ENCODE peak calls at places on chromosomes 2 and 18, in nine cellular contexts. One of them, this sample, is unnamed.

GRCh38 chr2:209977386-209978239 is 24.8 kb upstream of the RPE start:
- DNase-seq in adrenal gland: no peak
- DNase-seq in Peyer's patch: no peak
- DNase-seq in GM12891: peak; percentile 11
- DNase-seq in lower leg skin: no peak
- DNase-seq in ovary: no peak
- DNase-seq in HCT116: peak; percentile 28
- DNase-seq in IMR-90: peak; percentile 44
- DNase-seq in breast epithelium: no peak
- DNase-seq in this sample: peak; percentile 41

GRCh38 chr2:205680067-205680466 is 2.2 kb upstream of the NRP2 start:
- DNase-seq in lower leg skin: no peak
- DNase-seq in Peyer's patch: peak; percentile 36
- DNase-seq in IMR-90: peak; percentile 92
- DNase-seq in HCT116: peak; percentile 89
- DNase-seq in GM12891: no peak
- DNase-seq in ovary: no peak
- DNase-seq in adrenal gland: peak; percentile 74
- DNase-seq in breast epithelium: no peak
- DNase-seq in this sample: peak; percentile 50

GRCh38 chr2:196331816-196332215 is 160.4 kb upstream of the STK17B start:
- DNase-seq in ovary: no peak
- DNase-seq in IMR-90: peak; percentile 75
- DNase-seq in breast epithelium: no peak
- DNase-seq in HCT116: no peak
- DNase-seq in GM12891: no peak
- DNase-seq in adrenal gland: no peak
- DNase-seq in lower leg skin: no peak
- DNase-seq in Peyer's patch: no peak
- DNase-seq in this sample: no peak

GRCh38 chr2:100766806-100767205 is 53.1 kb upstream of the NPAS2 start:
- DNase-seq in IMR-90: no peak
- DNase-seq in breast epithelium: no peak
- DNase-seq in GM12891: no peak
- DNase-seq in lower leg skin: no peak
- DNase-seq in Peyer's patch: no peak
- DNase-seq in ovary: no peak
- DNase-seq in adrenal gland: no peak
- DNase-seq in HCT116: no peak
- DNase-seq in this sample: no peak

GRCh38 chr18:45678850-45679249 is 45.1 kb upstream of the SLC14A1 start:
- DNase-seq in GM12891: no peak
- DNase-seq in Peyer's patch: no peak
- DNase-seq in lower leg skin: no peak
- DNase-seq in adrenal gland: no peak
- DNase-seq in HCT116: no peak
- DNase-seq in breast epithelium: no peak
- DNase-seq in ovary: no peak
- DNase-seq in IMR-90: no peak
- DNase-seq in this sample: no peak

GRCh38 chr18:44777429-44778192 is 96.9 kb downstream of the SETBP1 start:
- DNase-seq in Peyer's patch: no peak
- DNase-seq in breast epithelium: no peak
- DNase-seq in adrenal gland: peak; percentile 11
- DNase-seq in ovary: peak; percentile 20
- DNase-seq in IMR-90: no peak
- DNase-seq in lower leg skin: no peak
- DNase-seq in GM12891: no peak
- DNase-seq in HCT116: no peak
- DNase-seq in this sample: no peak

GRCh38 chr18:45449761-45450227 is 165.5 kb upstream of the SLC14A2 start:
- DNase-seq in GM12891: no peak
- DNase-seq in IMR-90: no peak
- DNase-seq in Peyer's patch: peak; percentile 26
- DNase-seq in HCT116: no peak
- DNase-seq in lower leg skin: peak; percentile 35
- DNase-seq in adrenal gland: peak; percentile 82
- DNase-seq in ovary: peak; percentile 25
- DNase-seq in breast epithelium: peak; percentile 24
- DNase-seq in this sample: peak; percentile 57

GRCh38 chr2:88201811-88202169 is 31.6 kb downstream of the THNSL2 start:
- DNase-seq in HCT116: no peak
- DNase-seq in adrenal gland: no peak
- DNase-seq in breast epithelium: no peak
- DNase-seq in IMR-90: no peak
- DNase-seq in GM12891: no peak
- DNase-seq in ovary: no peak
- DNase-seq in lower leg skin: no peak
- DNase-seq in Peyer's patch: no peak
- DNase-seq in this sample: no peak

GRCh38 chr2:189803431-189803830 is 19.2 kb downstream of the PMS1 start:
- DNase-seq in GM12891: no peak
- DNase-seq in HCT116: no peak
- DNase-seq in Peyer's patch: no peak
- DNase-seq in IMR-90: no peak
- DNase-seq in adrenal gland: no peak
- DNase-seq in lower leg skin: no peak
- DNase-seq in ovary: no peak
- DNase-seq in breast epithelium: no peak
- DNase-seq in this sample: no peak

GRCh38 chr2:138502253-138503086 is 900 bp downstream of the SPOPL start:
- DNase-seq in HCT116: no peak
- DNase-seq in GM12891: no peak
- DNase-seq in adrenal gland: peak; percentile 8
- DNase-seq in ovary: no peak
- DNase-seq in breast epithelium: peak; percentile 43
- DNase-seq in Peyer's patch: no peak
- DNase-seq in lower leg skin: no peak
- DNase-seq in IMR-90: no peak
- DNase-seq in this sample: peak; percentile 51

GRCh38 chr2:102473020-102473419 is at the start of gene SLC9A4:
- DNase-seq in adrenal gland: peak; percentile 65
- DNase-seq in ovary: no peak
- DNase-seq in lower leg skin: peak; percentile 35
- DNase-seq in HCT116: peak; percentile 48
- DNase-seq in GM12891: peak; percentile 20
- DNase-seq in breast epithelium: peak; percentile 35
- DNase-seq in Peyer's patch: peak; percentile 28
- DNase-seq in IMR-90: peak; percentile 36
- DNase-seq in this sample: peak; percentile 22

GRCh38 chr2:136112949-136113766 is 4.8 kb downstream of the CXCR4 start:
- DNase-seq in HCT116: no peak
- DNase-seq in Peyer's patch: no peak
- DNase-seq in ovary: no peak
- DNase-seq in GM12891: no peak
- DNase-seq in IMR-90: no peak
- DNase-seq in breast epithelium: no peak
- DNase-seq in lower leg skin: no peak
- DNase-seq in adrenal gland: peak; percentile 66
- DNase-seq in this sample: no peak

GRCh38 chr2:113873867-113874266 is 16.0 kb upstream of the ACTR3 start:
- DNase-seq in lower leg skin: no peak
- DNase-seq in IMR-90: no peak
- DNase-seq in HCT116: no peak
- DNase-seq in ovary: no peak
- DNase-seq in Peyer's patch: no peak
- DNase-seq in breast epithelium: no peak
- DNase-seq in adrenal gland: peak; percentile 31
- DNase-seq in GM12891: no peak
- DNase-seq in this sample: no peak

GRCh38 chr2:207288628-207289027 is 122.9 kb upstream of the KLF7 start:
- DNase-seq in IMR-90: no peak
- DNase-seq in breast epithelium: no peak
- DNase-seq in Peyer's patch: no peak
- DNase-seq in adrenal gland: no peak
- DNase-seq in ovary: no peak
- DNase-seq in HCT116: no peak
- DNase-seq in lower leg skin: no peak
- DNase-seq in GM12891: no peak
- DNase-seq in this sample: no peak

DNA sequence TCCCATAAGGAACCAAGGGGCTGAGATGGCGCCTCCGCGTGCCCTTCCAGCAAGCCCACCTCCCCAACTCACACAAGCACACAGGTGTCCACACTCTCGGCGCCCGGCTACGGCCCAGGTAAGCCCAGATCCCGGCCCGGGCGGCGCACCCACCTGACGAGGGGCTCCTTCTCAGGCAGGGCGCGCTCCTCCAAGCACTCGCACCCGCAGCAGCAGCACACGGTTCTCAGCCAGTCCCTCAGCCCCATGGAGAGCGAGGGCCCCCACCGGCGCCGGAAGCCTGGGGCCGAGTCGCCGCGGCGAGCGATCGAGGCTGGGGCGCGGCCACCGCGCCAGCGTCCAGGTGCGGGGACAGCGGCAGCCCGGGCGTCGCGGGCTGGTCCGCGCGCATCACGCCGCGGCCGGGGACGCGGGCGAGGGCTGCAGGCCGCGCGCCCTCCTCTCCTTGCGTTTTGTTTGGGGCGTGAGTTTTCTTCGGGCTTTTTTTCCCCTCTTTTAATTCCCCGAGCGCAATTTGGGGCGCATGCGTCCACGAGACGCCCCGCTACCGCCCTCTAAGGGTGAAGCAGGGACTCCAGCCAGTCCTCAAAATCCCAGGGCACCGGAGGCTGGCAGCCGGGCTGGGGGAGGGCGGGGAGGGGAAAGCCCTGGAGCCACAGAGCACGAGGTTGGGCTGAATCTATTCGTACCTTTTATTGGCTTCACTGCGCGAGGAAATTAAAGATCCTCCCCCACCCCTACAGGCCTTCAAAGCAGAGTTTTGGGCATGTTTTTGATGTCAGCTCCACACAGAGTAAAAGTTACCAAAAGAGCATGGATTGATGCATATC is at the start of gene MREG:
- DNase-seq in HCT116: peak; percentile 57
- DNase-seq in IMR-90: peak; percentile 61
- DNase-seq in GM12891: peak; percentile 78
- DNase-seq in Peyer's patch: peak; percentile 70
- DNase-seq in ovary: peak; percentile 59
- DNase-seq in lower leg skin: peak; percentile 64
- DNase-seq in breast epithelium: peak; percentile 54
- DNase-seq in adrenal gland: peak; percentile 78
- DNase-seq in this sample: peak; percentile 82
- TF ChIP-seq POLR2A in HCT116: no peak
- TF ChIP-seq POLR2A in IMR-90: no peak
- TF ChIP-seq POLR2A in GM12891: peak; percentile 36
- TF ChIP-seq POLR2A in Peyer's patch: no peak
- TF ChIP-seq POLR2A in ovary: no peak
- TF ChIP-seq POLR2A in lower leg skin: no peak
- TF ChIP-seq POLR2A in breast epithelium: no peak
- TF ChIP-seq POLR2A in adrenal gland: no peak
- TF ChIP-seq POLR2A in this sample: no peak

GRCh38 chr2:231514225-231514950 is 15.9 kb downstream of the NMUR1 start:
- DNase-seq in HCT116: peak; percentile 92
- DNase-seq in GM12891: peak; percentile 97
- DNase-seq in IMR-90: peak; percentile 93
- DNase-seq in Peyer's patch: peak; percentile 98
- DNase-seq in adrenal gland: peak; percentile 99
- DNase-seq in breast epithelium: peak; percentile 99
- DNase-seq in ovary: peak; percentile 97
- DNase-seq in lower leg skin: peak; percentile 98
- DNase-seq in this sample: peak; percentile 99
- TF ChIP-seq POLR2A in HCT116: peak; percentile 94
- TF ChIP-seq POLR2A in GM12891: peak; percentile 82
- TF ChIP-seq POLR2A in IMR-90: peak; percentile 89
- TF ChIP-seq POLR2A in Peyer's patch: peak; percentile 58
- TF ChIP-seq POLR2A in adrenal gland: peak; percentile 65
- TF ChIP-seq POLR2A in breast epithelium: peak; percentile 93
- TF ChIP-seq POLR2A in ovary: peak; percentile 91
- TF ChIP-seq POLR2A in lower leg skin: no peak
- TF ChIP-seq POLR2A in this sample: peak; percentile 95

GRCh38 chr2:127701651-127702394 is 526 bp downstream of the SFT2D3 start:
- DNase-seq in Peyer's patch: peak; percentile 78
- DNase-seq in GM12891: peak; percentile 64
- DNase-seq in ovary: peak; percentile 50
- DNase-seq in IMR-90: peak; percentile 66
- DNase-seq in breast epithelium: peak; percentile 51
- DNase-seq in HCT116: peak; percentile 16
- DNase-seq in lower leg skin: peak; percentile 56
- DNase-seq in adrenal gland: peak; percentile 81
- DNase-seq in this sample: peak; percentile 90
- TF ChIP-seq POLR2A in Peyer's patch: peak; percentile 40
- TF ChIP-seq POLR2A in GM12891: peak; percentile 60
- TF ChIP-seq POLR2A in ovary: no peak
- TF ChIP-seq POLR2A in IMR-90: no peak
- TF ChIP-seq POLR2A in breast epithelium: no peak
- TF ChIP-seq POLR2A in HCT116: no peak
- TF ChIP-seq POLR2A in lower leg skin: no peak
- TF ChIP-seq POLR2A in adrenal gland: no peak
- TF ChIP-seq POLR2A in this sample: peak; percentile 73

GRCh38 chr2:240560084-240560479 is at the start of gene DUSP28:
- DNase-seq in adrenal gland: peak; percentile 97
- DNase-seq in IMR-90: peak; percentile 80
- DNase-seq in Peyer's patch: peak; percentile 90
- DNase-seq in GM12891: peak; percentile 86
- DNase-seq in ovary: peak; percentile 86
- DNase-seq in HCT116: peak; percentile 72
- DNase-seq in lower leg skin: peak; percentile 87
- DNase-seq in breast epithelium: peak; percentile 86
- DNase-seq in this sample: peak; percentile 95
- TF ChIP-seq POLR2A in adrenal gland: peak; percentile 95
- TF ChIP-seq POLR2A in IMR-90: peak; percentile 82
- TF ChIP-seq POLR2A in Peyer's patch: peak; percentile 97
- TF ChIP-seq POLR2A in GM12891: peak; percentile 80
- TF ChIP-seq POLR2A in ovary: peak; percentile 72
- TF ChIP-seq POLR2A in HCT116: peak; percentile 48
- TF ChIP-seq POLR2A in lower leg skin: no peak
- TF ChIP-seq POLR2A in breast epithelium: peak; percentile 80
- TF ChIP-seq POLR2A in this sample: peak; percentile 82

DNA sequence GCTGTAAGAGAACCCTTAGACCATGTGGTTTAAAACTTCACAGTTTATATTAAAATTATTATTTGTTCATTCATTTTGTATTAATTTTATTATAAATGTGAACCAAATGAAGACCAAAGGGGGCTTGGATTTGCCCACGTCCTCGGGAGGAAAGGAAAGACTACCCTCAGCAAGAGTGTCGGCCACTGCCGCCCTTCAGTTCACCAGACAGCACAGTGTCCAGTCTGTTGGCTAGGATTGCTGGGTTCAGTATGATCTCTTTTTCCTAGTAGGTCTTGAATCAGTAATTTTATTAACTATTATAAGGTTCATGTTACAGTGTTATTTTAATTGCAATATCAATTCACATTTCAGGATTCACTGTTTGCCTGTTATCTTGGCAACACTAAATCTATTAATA is 78.2 kb upstream of the CHRNA1 start:
- DNase-seq in IMR-90: no peak
- DNase-seq in HCT116: no peak
- DNase-seq in Peyer's patch: no peak
- DNase-seq in breast epithelium: no peak
- DNase-seq in adrenal gland: no peak
- DNase-seq in GM12891: no peak
- DNase-seq in ovary: no peak
- DNase-seq in lower leg skin: no peak
- DNase-seq in this sample: no peak
- TF ChIP-seq POLR2A in IMR-90: no peak
- TF ChIP-seq POLR2A in HCT116: no peak
- TF ChIP-seq POLR2A in Peyer's patch: no peak
- TF ChIP-seq POLR2A in breast epithelium: no peak
- TF ChIP-seq POLR2A in adrenal gland: no peak
- TF ChIP-seq POLR2A in GM12891: no peak
- TF ChIP-seq POLR2A in ovary: no peak
- TF ChIP-seq POLR2A in lower leg skin: no peak
- TF ChIP-seq POLR2A in this sample: no peak

GRCh38 chr2:216615298-216616082 is 17.7 kb upstream of the IGFBP2 start:
- DNase-seq in adrenal gland: no peak
- DNase-seq in GM12891: no peak
- DNase-seq in breast epithelium: no peak
- DNase-seq in IMR-90: no peak
- DNase-seq in Peyer's patch: no peak
- DNase-seq in ovary: no peak
- DNase-seq in HCT116: no peak
- DNase-seq in lower leg skin: no peak
- DNase-seq in this sample: no peak
- TF ChIP-seq POLR2A in adrenal gland: no peak
- TF ChIP-seq POLR2A in GM12891: no peak
- TF ChIP-seq POLR2A in breast epithelium: no peak
- TF ChIP-seq POLR2A in IMR-90: no peak
- TF ChIP-seq POLR2A in Peyer's patch: no peak
- TF ChIP-seq POLR2A in ovary: no peak
- TF ChIP-seq POLR2A in HCT116: no peak
- TF ChIP-seq POLR2A in lower leg skin: no peak
- TF ChIP-seq POLR2A in this sample: no peak